ENCODE peak calls at places on chromosomes 5 and 9, in ten cellular contexts. A is NCI-H460, V is AG04449, R is HTR-8/SVneo, Q is hepatocyte, X is ureter, S is RPMI7951, P is NB4, J is T-helper 2 cell, Y is NCI-H1694 treated with DMSO at 0.1 percent for 48 hours. K is an unnamed sample.

GRCh38 chr5:1003296-1003937 is 5.2 kb upstream of the NKD2 start:
- DNase-seq in P (peak), Q (peak), X (peak), S (peak), J (no peak), Y (no peak), R (no peak), V (no peak), A (no peak), K (no peak)

GRCh38 chr9:93094294-93095204 is 1.5 kb upstream of the CARD19 start:
- DNase-seq in P (peak), J (no peak), Q (no peak), X (peak), Y (no peak), A (no peak), V (no peak), R (no peak), S (no peak), K (peak)

GRCh38 chr5:9544502-9545300 is 1.2 kb downstream of the SEMA5A start:
- DNase-seq in X (peak), Y (peak), V (no peak), R (peak), A (peak), S (peak), P (peak), Q (peak), J (no peak), K (peak)

GRCh38 chr5:78530342-78531096 is 118.1 kb downstream of the LHFPL2 start:
- DNase-seq in S (peak), R (no peak), Y (no peak), P (no peak), V (peak), A (no peak), Q (peak), J (no peak), X (no peak), K (no peak)

GRCh38 chr5:114450516-114450909 is 88.6 kb downstream of the KCNN2 start:
- DNase-seq in R (no peak), S (peak), J (no peak), A (no peak), V (no peak), Y (no peak), P (peak), Q (peak), X (no peak), K (peak)

GRCh38 chr5:93621340-93621872 is 38.4 kb downstream of the NR2F1 start:
- DNase-seq in X (peak), Y (peak), Q (peak), S (peak), R (peak), A (no peak), J (no peak), P (peak), V (no peak), K (peak)

GRCh38 chr9:110650261-110650660 is 18.3 kb upstream of the MUSK start:
- DNase-seq in Y (peak), P (no peak), X (no peak), R (no peak), A (no peak), S (peak), Q (no peak), J (no peak), V (peak), K (no peak)

GRCh38 chr9:136062657-136063439 is 32.2 kb downstream of the NACC2 start:
- DNase-seq in J (no peak), R (no peak), S (no peak), P (no peak), Q (no peak), A (no peak), Y (no peak), X (no peak), V (no peak), K (no peak)

GRCh38 chr9:22065431-22065830 is 56.3 kb upstream of the CDKN2B start:
- DNase-seq in S (no peak), J (no peak), P (no peak), V (no peak), Q (no peak), Y (no peak), X (no peak), A (no peak), R (no peak), K (no peak)

GRCh38 chr5:169142264-169142970 is 158.5 kb downstream of the SLIT3 start:
- DNase-seq in V (no peak), J (no peak), S (no peak), X (peak), Y (no peak), A (no peak), R (no peak), Q (no peak), P (no peak), K (peak)

GRCh38 chr9:34454571-34455065 is 3.8 kb downstream of the FAM219A start:
- DNase-seq in Y (no peak), J (no peak), S (peak), V (peak), P (peak), A (no peak), Q (no peak), X (no peak), R (no peak), K (peak)

GRCh38 chr9:75023846-75024245 is 4.2 kb downstream of the CARNMT1 start:
- DNase-seq in J (no peak), Q (no peak), S (no peak), X (no peak), A (no peak), P (no peak), R (no peak), V (no peak), Y (no peak), K (no peak)

GRCh38 chr9:104743377-104743985 is 4.0 kb upstream of the NIPSNAP3A start:
- DNase-seq in S (peak), V (peak), A (peak), J (peak), R (no peak), Y (peak), Q (peak), X (no peak), P (peak), K (peak)

GRCh38 chr9:4293293-4293931 is 6.5 kb downstream of the GLIS3 start:
- DNase-seq in Y (no peak), Q (peak), A (peak), P (no peak), R (peak), V (peak), J (no peak), S (peak), X (peak), K (no peak)

GRCh38 chr9:38082456-38083287 is 13.6 kb upstream of the SHB start:
- DNase-seq in Q (no peak), P (no peak), R (no peak), S (peak), J (no peak), X (no peak), A (no peak), V (no peak), Y (no peak), K (no peak)

GRCh38 chr9:95574176-95574575 is 57.4 kb upstream of the PTCH1 start:
- DNase-seq in J (peak), R (no peak), S (no peak), V (no peak), X (no peak), A (no peak), P (peak), Y (peak), Q (no peak), K (no peak)

GRCh38 chr5:6644841-6645240 is 11.6 kb downstream of the SRD5A1 start:
- DNase-seq in P (no peak), R (no peak), Y (no peak), V (no peak), J (no peak), S (peak), Q (no peak), X (no peak), A (no peak), K (no peak)